ENCODE peak calls at places on chromosomes 13 and 19, in nine cellular contexts. Q is tibial nerve; T is upper lobe of left lung; B is uterus; O is heart left ventricle; M is cardiac muscle cell; F is GM23338; H is mesendoderm; S is CD8-positive, alpha-beta T cell. A is an unnamed sample.

GRCh38 chr13:95275322-95276118 is 25.7 kb downstream of the ABCC4 start:
- DNase-seq in Q (no peak), T (no peak), B (no peak), O (no peak), M (peak; percentile 26), F (no peak), H (no peak), S (no peak), A (no peak)

GRCh38 chr13:19882231-19882630 is 18.8 kb upstream of the ZMYM5 start:
- DNase-seq in Q (no peak), T (no peak), B (no peak), O (no peak), M (no peak), F (no peak), H (no peak), S (no peak), A (no peak)

GRCh38 chr19:7099597-7099921 is 30.1 kb downstream of the ZNF557 start:
- DNase-seq in Q (no peak), T (no peak), B (no peak), O (no peak), M (no peak), F (no peak), H (no peak), S (no peak), A (no peak)

GRCh38 chr19:54310543-54310942 is 2.4 kb downstream of the LILRA5 start:
- DNase-seq in Q (no peak), T (no peak), B (no peak), O (no peak), M (no peak), F (no peak), H (no peak), S (no peak), A (no peak)

GRCh38 chr19:21439372-21439771 is 42.4 kb downstream of the ZNF493 start:
- DNase-seq in Q (no peak), T (no peak), B (peak; percentile 30), O (no peak), M (peak; percentile 33), F (no peak), H (no peak), S (no peak), A (no peak)

GRCh38 chr19:4987692-4988370 is 18.9 kb downstream of the KDM4B start:
- DNase-seq in Q (no peak), T (no peak), B (no peak), O (no peak), M (peak; percentile 41), F (no peak), H (no peak), S (no peak), A (no peak)

GRCh38 chr19:38974599-38975213 is 836 bp downstream of the FBXO17 start:
- DNase-seq in Q (no peak), T (no peak), B (no peak), O (no peak), M (peak; percentile 33), F (no peak), H (no peak), S (no peak), A (no peak)

GRCh38 chr19:43731346-43731745 is 15.5 kb downstream of the IRGC start:
- DNase-seq in Q (no peak), T (no peak), B (no peak), O (no peak), M (no peak), F (no peak), H (no peak), S (no peak), A (no peak)

GRCh38 chr13:98500963-98501421 is 75.9 kb downstream of the STK24 start:
- DNase-seq in Q (no peak), T (no peak), B (no peak), O (no peak), M (no peak), F (no peak), H (no peak), S (no peak), A (no peak)

GRCh38 chr19:48853483-48853882 is 14.9 kb downstream of the PLEKHA4 start:
- DNase-seq in Q (no peak), T (no peak), B (no peak), O (no peak), M (no peak), F (no peak), H (no peak), S (no peak), A (no peak)

GRCh38 chr19:11203194-11204075 is 6.1 kb upstream of the KANK2 start:
- DNase-seq in Q (peak; percentile 76), T (no peak), B (peak; percentile 98), O (peak; percentile 89), M (peak; percentile 93), F (peak; percentile 77), H (peak; percentile 68), S (peak; percentile 39), A (peak; percentile 34)

GRCh38 chr19:46622118-46622446 is 2.8 kb downstream of the PTGIR start:
- DNase-seq in Q (no peak), T (no peak), B (no peak), O (peak; percentile 17), M (no peak), F (no peak), H (no peak), S (no peak), A (no peak)

GRCh38 chr13:90414691-90415596 is 932.5 kb upstream of the MIR17HG start:
- DNase-seq in Q (no peak), T (no peak), B (no peak), O (no peak), M (peak; percentile 70), F (peak; percentile 19), H (peak; percentile 84), S (no peak), A (no peak)

GRCh38 chr13:38530492-38530891 is 156.4 kb upstream of the FREM2 start:
- DNase-seq in Q (no peak), T (no peak), B (no peak), O (no peak), M (peak; percentile 48), F (peak; percentile 24), H (no peak), S (no peak), A (no peak)

DNA sequence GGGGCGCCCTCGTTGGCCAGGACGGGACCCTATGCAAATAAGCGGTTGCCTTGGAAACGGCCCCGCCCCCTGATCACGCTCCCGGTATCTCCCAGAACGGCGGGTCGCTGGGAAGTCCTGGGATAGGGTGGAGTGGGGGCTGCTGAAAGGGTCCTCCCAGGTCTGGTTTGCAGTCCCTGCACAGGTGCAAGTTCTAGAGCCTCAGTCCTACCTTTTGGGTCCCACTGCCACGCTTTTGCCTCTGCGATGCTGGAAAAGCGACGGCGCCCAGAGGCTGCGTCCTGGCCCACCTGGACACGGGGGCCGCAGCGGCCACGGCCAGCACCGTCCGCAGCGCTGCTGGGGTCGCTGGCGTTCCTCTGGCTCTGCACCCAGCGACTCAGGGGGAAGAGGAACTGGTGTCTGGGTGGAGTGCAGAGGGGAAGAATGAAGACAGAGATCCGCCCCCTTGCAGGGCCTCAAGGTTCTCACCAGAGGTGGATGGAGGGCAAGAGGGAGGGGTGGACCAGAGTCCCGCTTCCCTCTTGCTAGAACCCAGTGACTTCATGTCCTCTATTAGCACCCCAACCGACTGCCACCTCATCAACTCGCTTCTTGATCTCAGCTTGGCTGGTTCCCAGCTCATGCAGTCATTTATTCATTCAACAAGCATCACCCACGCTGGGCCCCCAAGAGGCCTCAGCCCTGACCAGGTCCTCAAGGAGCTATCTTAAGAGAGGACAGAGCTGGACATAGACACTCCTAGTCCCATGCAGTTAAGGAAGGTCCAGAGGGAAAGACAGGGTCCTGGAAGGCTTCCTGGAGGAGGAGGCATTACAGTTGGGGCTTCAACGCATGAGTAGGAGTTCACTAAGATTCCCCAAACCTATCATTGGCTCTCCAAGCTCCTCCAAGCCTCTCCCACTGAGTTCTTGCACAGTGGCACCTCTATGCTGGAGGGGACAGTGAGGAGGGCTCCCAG is at the start of gene LRRC25:
- DNase-seq in Q (peak; percentile 33), T (peak; percentile 84), B (no peak), O (peak; percentile 71), M (no peak), F (peak; percentile 96), H (peak; percentile 70), S (no peak), A (no peak)
- H3K27ac ChIP-seq in Q (peak within 1 kb of the TSS; percentile 42), T (peak within 1 kb of the TSS; percentile 75), B (no peak within 1 kb of the TSS), O (peak within 1 kb of the TSS; percentile 15), M (no peak within 1 kb of the TSS), F (no peak within 1 kb of the TSS), H (no peak within 1 kb of the TSS), S (no peak within 1 kb of the TSS), A (no peak within 1 kb of the TSS)

GRCh38 chr13:113851826-113852535 is 11.9 kb downstream of the GAS6 start:
- DNase-seq in Q (no peak), T (peak; percentile 50), B (peak; percentile 11), O (no peak), M (no peak), F (no peak), H (no peak), S (no peak), A (no peak)
- H3K27ac ChIP-seq in Q (no peak overlapping the region), T (no peak overlapping the region), B (peak overlapping the region; percentile 62), O (no peak overlapping the region), M (no peak overlapping the region), F (no peak overlapping the region), H (no peak overlapping the region), S (no peak overlapping the region), A (no peak overlapping the region)

GRCh38 chr19:50430888-50431342 is 1.8 kb upstream of the MYBPC2 start:
- DNase-seq in Q (no peak), T (no peak), B (no peak), O (no peak), M (no peak), F (peak; percentile 25), H (no peak), S (no peak), A (no peak)
- H3K27ac ChIP-seq in Q (peak overlapping the region; percentile 4), T (peak overlapping the region; percentile 86), B (no peak overlapping the region), O (no peak overlapping the region), M (no peak overlapping the region), F (no peak overlapping the region), H (no peak overlapping the region), S (peak overlapping the region; percentile 48), A (peak overlapping the region; percentile 4)

GRCh38 chr19:42201489-42202289 is 15.8 kb downstream of the DEDD2 start:
- DNase-seq in Q (no peak), T (no peak), B (no peak), O (peak; percentile 59), M (no peak), F (no peak), H (no peak), S (peak; percentile 41), A (no peak)
- H3K27ac ChIP-seq in Q (peak overlapping the region; percentile 57), T (peak overlapping the region; percentile 88), B (no peak overlapping the region), O (no peak overlapping the region), M (no peak overlapping the region), F (no peak overlapping the region), H (no peak overlapping the region), S (peak overlapping the region; percentile 26), A (peak overlapping the region; percentile 27)

GRCh38 chr19:55345101-55345817 is 5.6 kb downstream of the KMT5C start:
- DNase-seq in Q (no peak), T (no peak), B (no peak), O (no peak), M (no peak), F (no peak), H (no peak), S (no peak), A (no peak)
- H3K27ac ChIP-seq in Q (no peak overlapping the region), T (no peak overlapping the region), B (peak overlapping the region; percentile 17), O (no peak overlapping the region), M (no peak overlapping the region), F (no peak overlapping the region), H (no peak overlapping the region), S (no peak overlapping the region), A (no peak overlapping the region)

GRCh38 chr19:2538096-2538757 is 62.3 kb downstream of the GADD45B start:
- DNase-seq in Q (no peak), T (no peak), B (no peak), O (no peak), M (no peak), F (no peak), H (no peak), S (no peak), A (no peak)
- H3K27ac ChIP-seq in Q (no peak overlapping the region), T (no peak overlapping the region), B (no peak overlapping the region), O (no peak overlapping the region), M (no peak overlapping the region), F (no peak overlapping the region), H (no peak overlapping the region), S (no peak overlapping the region), A (no peak overlapping the region)